ENCODE peak calls at places on chromosomes 4 and X, in eight cellular contexts. C, R, E, Y, N, U, X and K are unnamed samples.

GRCh38 chr4:173246719-173247118 is 78.1 kb downstream of the GALNT7 start:
- DNase-seq in C (no peak), R (no peak), E (no peak), Y (no peak), N (peak), U (no peak), X (no peak), K (peak)

GRCh38 chr4:98771959-98772619 is 113.7 kb upstream of the TSPAN5 start:
- DNase-seq in C (no peak), R (no peak), E (no peak), Y (no peak), N (no peak), U (no peak), X (no peak), K (no peak)

GRCh38 chr4:91280551-91281290 is 1023.0 kb upstream of the GRID2 start:
- DNase-seq in C (no peak), R (no peak), E (no peak), Y (no peak), N (no peak), U (no peak), X (no peak), K (no peak)

GRCh38 chrX:120428309-120428708 is 40.8 kb downstream of the LAMP2 start:
- DNase-seq in C (no peak), R (no peak), E (no peak), Y (no peak), N (no peak), U (no peak), X (no peak), K (no peak)

GRCh38 chrX:111100191-111100590 is 4.2 kb downstream of the PAK3 start:
- DNase-seq in C (peak), R (no peak), E (no peak), Y (no peak), N (peak), U (peak), X (no peak), K (peak)

GRCh38 chrX:151174581-151175282 is 1.7 kb upstream of the GPR50 start:
- DNase-seq in C (peak), R (no peak), E (no peak), Y (no peak), N (no peak), U (no peak), X (no peak), K (no peak)

GRCh38 chrX:138939038-138939437 is 227.5 kb upstream of the FGF13 start:
- DNase-seq in C (no peak), R (no peak), E (no peak), Y (no peak), N (no peak), U (no peak), X (no peak), K (no peak)

GRCh38 chrX:105018865-105019264 is 201.6 kb downstream of the TEX13A start:
- DNase-seq in C (no peak), R (no peak), E (no peak), Y (no peak), N (no peak), U (no peak), X (no peak), K (no peak)

GRCh38 chr4:34720563-34720962 is 1523.8 kb downstream of the ARAP2 start:
- DNase-seq in C (peak), R (no peak), E (no peak), Y (no peak), N (peak), U (peak), X (no peak), K (peak)

GRCh38 chr4:103802766-103803165 is 83.0 kb upstream of the TACR3 start:
- DNase-seq in C (peak), R (no peak), E (no peak), Y (no peak), N (no peak), U (no peak), X (no peak), K (no peak)

GRCh38 chr4:86092684-86093083 is 267.2 kb downstream of the MAPK10 start:
- DNase-seq in C (no peak), R (no peak), E (no peak), Y (no peak), N (no peak), U (peak), X (no peak), K (no peak)

GRCh38 chr4:44016582-44017421 is 431.8 kb downstream of the KCTD8 start:
- DNase-seq in C (peak), R (no peak), E (no peak), Y (peak), N (no peak), U (peak), X (no peak), K (peak)

GRCh38 chrX:154399527-154400368 is 1.6 kb downstream of the RPL10 start:
- DNase-seq in C (no peak), R (no peak), E (no peak), Y (no peak), N (peak), U (no peak), X (no peak), K (peak)

GRCh38 chr4:40419231-40419912 is 84.2 kb downstream of the CHRNA9 start:
- DNase-seq in C (no peak), R (no peak), E (no peak), Y (no peak), N (no peak), U (no peak), X (no peak), K (no peak)

GRCh38 chrX:133414399-133415275 is 652 bp downstream of the GPC4 start:
- DNase-seq in C (peak), R (no peak), E (peak), Y (peak), N (no peak), U (peak), X (peak), K (no peak)

GRCh38 chr4:185358514-185359433 is 37.0 kb downstream of the LRP2BP start:
- DNase-seq in C (no peak), R (no peak), E (no peak), Y (no peak), N (no peak), U (no peak), X (no peak), K (no peak)

GRCh38 chrX:31796624-31797023 is 724.8 kb upstream of the FTHL17 start:
- DNase-seq in C (no peak), R (no peak), E (no peak), Y (no peak), N (no peak), U (no peak), X (no peak), K (no peak)

GRCh38 chr4:67106846-67107467 is 438.3 kb downstream of the CENPC start:
- DNase-seq in C (peak), R (no peak), E (no peak), Y (no peak), N (no peak), U (no peak), X (no peak), K (no peak)

GRCh38 chr4:5940470-5941203 is 47.8 kb upstream of the CRMP1 start:
- DNase-seq in C (peak), R (no peak), E (no peak), Y (no peak), N (no peak), U (peak), X (no peak), K (no peak)

GRCh38 chrX:21700967-21701366 is 42.8 kb upstream of the KLHL34 start:
- DNase-seq in C (no peak), R (no peak), E (no peak), Y (no peak), N (no peak), U (no peak), X (no peak), K (no peak)

GRCh38 chrX:55754861-55755294 is 37.3 kb downstream of the RRAGB start:
- DNase-seq in C (no peak), R (no peak), E (no peak), Y (peak), N (no peak), U (no peak), X (no peak), K (peak)

GRCh38 chrX:55119271-55119670 is 30.5 kb downstream of the PAGE2 start:
- DNase-seq in C (no peak), R (no peak), E (no peak), Y (no peak), N (no peak), U (no peak), X (no peak), K (no peak)

GRCh38 chr4:75002381-75002780 is 69.5 kb downstream of the PARM1 start:
- DNase-seq in C (no peak), R (no peak), E (no peak), Y (no peak), N (no peak), U (no peak), X (no peak), K (no peak)

DNA sequence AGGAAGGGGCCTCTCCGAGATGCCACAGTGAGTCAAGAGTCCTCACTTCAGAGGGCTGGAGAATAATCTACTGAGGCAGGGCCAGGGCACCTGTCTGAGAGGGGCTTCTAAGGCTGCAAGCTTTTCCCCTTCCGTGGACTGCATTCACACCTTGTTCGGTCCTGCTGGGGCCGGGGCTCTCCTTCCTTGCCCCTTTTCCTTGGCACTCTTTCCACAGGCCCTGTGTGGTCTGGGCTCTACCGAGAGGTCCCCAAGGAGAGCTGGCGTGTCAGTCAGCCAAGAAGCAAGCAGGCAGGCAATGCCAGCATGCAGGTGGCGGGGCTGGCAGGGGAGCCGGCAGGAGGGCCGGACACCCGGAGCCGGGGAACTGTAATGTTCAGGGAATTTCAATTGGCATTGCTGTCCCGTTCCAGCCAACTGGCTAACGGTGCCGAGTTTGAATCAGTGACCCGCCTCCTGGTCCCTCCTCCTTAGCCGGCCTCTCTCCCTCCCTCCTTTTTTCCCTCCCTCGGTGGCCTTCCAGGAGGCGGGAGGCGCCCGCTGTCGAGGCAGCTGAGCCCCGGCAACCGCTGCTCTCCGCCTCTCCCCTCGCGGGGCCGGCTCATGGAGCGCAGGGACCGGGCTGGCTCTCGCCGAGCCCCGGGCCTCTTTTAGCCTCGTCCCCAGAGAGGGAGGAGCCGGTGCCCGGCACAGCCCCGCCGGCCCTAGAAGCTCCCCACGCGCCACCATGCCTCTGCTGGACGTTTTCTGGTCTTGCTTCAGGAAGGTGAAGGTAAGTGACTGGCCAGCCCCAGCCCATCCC is at the start of gene STARD8:
- DNase-seq in C (peak), R (peak), E (peak), Y (no peak), N (no peak), U (peak), X (peak), K (no peak)
- H3K4me3 ChIP-seq in C (peak), R (no peak), E (peak), Y (no peak), N (no peak), U (peak), X (peak), K (no peak)

GRCh38 chr4:145888393-145888792 is 50.2 kb downstream of the ZNF827 start:
- DNase-seq in C (no peak), R (no peak), E (no peak), Y (no peak), N (peak), U (no peak), X (no peak), K (no peak)
- TF ChIP-seq CTCF in C (peak), R (no peak), E (no peak), Y (peak), N (peak), U (peak), X (no peak), K (no peak)

GRCh38 chrX:40063555-40063954 is 34.2 kb downstream of the BCOR start:
- DNase-seq in C (no peak), R (no peak), E (no peak), Y (no peak), N (no peak), U (no peak), X (no peak), K (no peak)

GRCh38 chrX:40061005-40061404 is 36.8 kb downstream of the BCOR start:
- DNase-seq in C (no peak), R (no peak), E (no peak), Y (no peak), N (no peak), U (no peak), X (no peak), K (no peak)

GRCh38 chrX:40061871-40062524 is 35.8 kb downstream of the BCOR start:
- DNase-seq in C (no peak), R (no peak), E (no peak), Y (no peak), N (no peak), U (no peak), X (no peak), K (no peak)

GRCh38 chrX:40064055-40064597 is 33.6 kb downstream of the BCOR start:
- DNase-seq in C (no peak), R (no peak), E (no peak), Y (no peak), N (no peak), U (no peak), X (no peak), K (no peak)

GRCh38 chrX:40062525-40063193 is 35.1 kb downstream of the BCOR start:
- DNase-seq in C (no peak), R (no peak), E (no peak), Y (no peak), N (no peak), U (no peak), X (no peak), K (no peak)
- H3K4me3 ChIP-seq in C (no peak), R (no peak), E (no peak), Y (no peak), N (no peak), U (no peak), X (no peak), K (no peak)

DNA sequence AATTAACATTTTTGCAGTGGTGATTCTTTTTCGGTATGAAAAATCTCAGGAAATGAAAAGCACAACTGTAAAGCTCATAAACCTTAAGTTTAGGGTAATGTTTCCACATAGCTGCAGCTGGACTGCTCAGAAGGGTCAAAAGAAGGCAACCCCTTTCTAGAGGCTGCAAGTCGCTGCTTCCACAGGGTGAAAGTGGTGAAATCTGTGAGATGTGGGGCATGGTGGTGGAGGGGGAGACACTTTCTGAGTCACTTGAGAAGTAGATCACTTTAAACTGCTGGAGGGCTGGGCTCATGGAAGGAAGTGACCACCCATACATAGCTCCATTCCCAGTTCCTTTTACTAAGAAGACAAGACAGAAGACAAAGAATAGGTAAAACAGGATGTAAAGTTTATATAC is 8.7 kb downstream of the SFRP2 start:
- DNase-seq in C (no peak), R (no peak), E (no peak), Y (no peak), N (no peak), U (no peak), X (no peak), K (no peak)
- TF ChIP-seq CTCF in C (no peak), R (no peak), E (no peak), Y (no peak), N (no peak), U (no peak), X (no peak), K (no peak)